ENCODE peak calls at places on chromosome 12, in eight cellular contexts. N is mammary epithelial cell, K is GDM1, C is myocyte, J is NCI-H1092, Y is PC-9, V is body of pancreas, R is HEK293T. H is an unnamed sample.

GRCh38 chr12:65881348-65881961 is 57.2 kb downstream of the HMGA2 start:
- DNase-seq in N (no peak), K (no peak), C (peak), J (no peak), Y (no peak), V (no peak), R (no peak), H (no peak)

GRCh38 chr12:49825360-49825970 is 2.7 kb downstream of the NCKAP5L start:
- DNase-seq in N (peak), K (peak), C (peak), J (no peak), Y (no peak), V (no peak), R (no peak), H (no peak)

GRCh38 chr12:72543777-72544467 is 271.8 kb downstream of the TRHDE start:
- DNase-seq in N (no peak), K (no peak), C (no peak), J (no peak), Y (no peak), V (no peak), R (peak), H (no peak)

GRCh38 chr12:100114574-100114973 is 28.1 kb downstream of the BLTP3B start:
- DNase-seq in N (no peak), K (no peak), C (no peak), J (no peak), Y (no peak), V (no peak), R (no peak), H (no peak)

GRCh38 chr12:1443421-1444141 is 150.8 kb downstream of the FBXL14 start:
- DNase-seq in N (peak), K (no peak), C (peak), J (no peak), Y (no peak), V (no peak), R (no peak), H (no peak)

GRCh38 chr12:68222336-68222735 is 3.3 kb downstream of the IL26 start:
- DNase-seq in N (no peak), K (no peak), C (no peak), J (no peak), Y (no peak), V (no peak), R (peak), H (no peak)

GRCh38 chr12:114913871-114914801 is 230.2 kb upstream of the TBX3 start:
- DNase-seq in N (peak), K (no peak), C (peak), J (no peak), Y (no peak), V (no peak), R (peak), H (no peak)

GRCh38 chr12:45726594-45727300 is 2.8 kb upstream of the ARID2 start:
- DNase-seq in N (peak), K (no peak), C (no peak), J (peak), Y (peak), V (peak), R (peak), H (no peak)

GRCh38 chr12:78636253-78636855 is 228.2 kb upstream of the SYT1 start:
- DNase-seq in N (no peak), K (no peak), C (peak), J (no peak), Y (no peak), V (no peak), R (no peak), H (no peak)

H was measured in iPS DF 19.7.